ENCODE peak calls at places on chromosome 6, in six cellular contexts. J, E, X, G, F and Q are unnamed samples.

GRCh38 chr6:16540804-16541752 is 220.2 kb downstream of the ATXN1 start:
- DNase-seq in F (no peak), E (no peak), G (peak; percentile 46), X (no peak), J (no peak), Q (no peak)

GRCh38 chr6:158213925-158214674 is 46.0 kb downstream of the GTF2H5 start:
- DNase-seq in E (peak; percentile 72), F (peak; percentile 74), J (peak; percentile 83), G (peak; percentile 43), X (peak; percentile 80), Q (peak; percentile 21)

GRCh38 chr6:56490994-56491393 is 151.7 kb downstream of the DST start:
- DNase-seq in J (peak; percentile 44), F (no peak), X (peak; percentile 67), E (no peak), G (no peak), Q (no peak)

GRCh38 chr6:132133734-132134490 is 182.7 kb upstream of the CCN2 start:
- DNase-seq in J (peak; percentile 35), G (no peak), F (peak; percentile 44), X (no peak), E (no peak), Q (no peak)

GRCh38 chr6:23465912-23466311 is 660.1 kb upstream of the NRSN1 start:
- DNase-seq in E (no peak), F (no peak), J (no peak), X (no peak), G (no peak), Q (no peak)

GRCh38 chr6:12504325-12504966 is 212.1 kb upstream of the PHACTR1 start:
- DNase-seq in E (peak; percentile 44), X (peak; percentile 61), G (no peak), F (no peak), J (peak; percentile 14), Q (no peak)

GRCh38 chr6:165096868-165097267 is 212.5 kb downstream of the C6orf118 start:
- DNase-seq in X (no peak), E (no peak), G (no peak), J (no peak), F (no peak), Q (no peak)

GRCh38 chr6:123434186-123434585 is 202.6 kb downstream of the TRDN start:
- DNase-seq in F (no peak), E (no peak), X (no peak), J (no peak), G (no peak), Q (no peak)

GRCh38 chr6:35757461-35758123 is 18.8 kb upstream of the CLPSL2 start:
- DNase-seq in J (peak; percentile 28), G (no peak), E (no peak), F (no peak), X (peak; percentile 57), Q (no peak)
- TF ChIP-seq CTCF in J (peak; percentile 29), G (no peak), E (no peak), F (no peak), X (peak; percentile 21), Q (peak; percentile 48)

GRCh38 chr6:34414999-34415858 is 10.6 kb downstream of the RPS10 start:
- DNase-seq in F (no peak), J (peak; percentile 65), X (peak; percentile 68), G (peak; percentile 42), E (peak; percentile 77), Q (no peak)
- TF ChIP-seq CTCF in F (peak; percentile 74), J (peak; percentile 63), X (peak; percentile 54), G (peak; percentile 60), E (peak; percentile 77), Q (peak; percentile 67)

GRCh38 chr6:10404107-10404798 is 10.6 kb downstream of the TFAP2A start:
- DNase-seq in J (peak; percentile 90), F (peak; percentile 96), G (peak; percentile 86), E (peak; percentile 92), X (peak; percentile 97), Q (peak; percentile 91)
- TF ChIP-seq CTCF in J (peak; percentile 48), F (peak; percentile 41), G (no peak), E (peak; percentile 39), X (peak; percentile 35), Q (peak; percentile 57)

GRCh38 chr6:137039010-137039409 is 5.8 kb downstream of the IL20RA start:
- DNase-seq in X (no peak), E (no peak), G (no peak), F (no peak), J (no peak), Q (no peak)

GRCh38 chr6:137044366-137045220 is at the start of gene IL20RA:
- DNase-seq in J (no peak), G (peak; percentile 43), E (peak; percentile 60), X (peak; percentile 36), F (peak; percentile 74), Q (peak; percentile 52)

GRCh38 chr6:137036566-137037300 is 8.0 kb downstream of the IL20RA start:
- DNase-seq in G (no peak), J (no peak), F (no peak), X (peak; percentile 80), E (peak; percentile 27), Q (no peak)

GRCh38 chr6:137043710-137044365 is 927 bp downstream of the IL20RA start:
- DNase-seq in F (no peak), X (peak; percentile 63), J (peak; percentile 28), E (no peak), G (peak; percentile 43), Q (peak; percentile 17)

GRCh38 chr6:137040393-137040792 is 4.4 kb downstream of the IL20RA start:
- DNase-seq in G (no peak), F (no peak), X (no peak), E (no peak), J (no peak), Q (no peak)
- TF ChIP-seq CTCF in G (no peak), F (no peak), X (no peak), E (no peak), J (no peak), Q (no peak)